ENCODE peak calls at places on chromosome 1, in eight cellular contexts. W, U, N, G, A, M, F and C are unnamed samples.

GRCh38 chr1:166069390-166069789 is 97.4 kb downstream of the FAM78B start:
- DNase-seq in M (no peak), U (no peak), N (peak), W (no peak), G (no peak), F (no peak), A (no peak), C (no peak)

GRCh38 chr1:66331641-66332523 is 202.1 kb upstream of the SGIP1 start:
- DNase-seq in W (no peak), U (peak), F (peak), G (peak), M (peak), N (no peak), A (no peak), C (peak)

GRCh38 chr1:13838236-13838635 is 138.2 kb downstream of the PRDM2 start:
- DNase-seq in N (no peak), W (no peak), U (no peak), M (no peak), F (no peak), G (no peak), A (no peak), C (no peak)

GRCh38 chr1:162161921-162162550 is 92.5 kb downstream of the NOS1AP start:
- DNase-seq in N (no peak), M (no peak), A (no peak), F (no peak), G (no peak), U (no peak), W (no peak), C (no peak)

GRCh38 chr1:117286562-117286961 is 75.8 kb upstream of the VTCN1 start:
- DNase-seq in N (no peak), M (no peak), A (no peak), G (no peak), F (no peak), U (no peak), W (no peak), C (no peak)

GRCh38 chr1:21293537-21294265 is 3.4 kb upstream of the ECE1 start:
- DNase-seq in F (no peak), A (no peak), M (no peak), U (no peak), N (no peak), W (peak), G (no peak), C (no peak)

GRCh38 chr1:96309783-96310182 is 411.8 kb upstream of the PTBP2 start:
- DNase-seq in F (no peak), M (peak), G (no peak), N (no peak), U (no peak), A (no peak), W (no peak), C (no peak)

GRCh38 chr1:32241011-32241763 is 5.8 kb upstream of the FAM167B start:
- DNase-seq in W (peak), U (no peak), G (peak), N (peak), A (no peak), M (no peak), F (peak), C (peak)

GRCh38 chr1:17759114-17759513 is 4.0 kb downstream of the ACTL8 start:
- DNase-seq in G (peak), A (no peak), M (no peak), W (no peak), U (peak), N (no peak), F (peak), C (peak)

GRCh38 chr1:53449693-53450092 is 9.5 kb upstream of the DMRTB1 start:
- DNase-seq in M (no peak), N (no peak), A (no peak), W (no peak), G (no peak), U (no peak), F (no peak), C (no peak)

GRCh38 chr1:53449026-53449425 is 10.2 kb upstream of the DMRTB1 start:
- DNase-seq in F (no peak), N (no peak), U (no peak), W (no peak), A (no peak), M (no peak), G (no peak), C (no peak)

GRCh38 chr1:53448241-53448841 is 10.9 kb upstream of the DMRTB1 start:
- DNase-seq in A (no peak), N (no peak), F (no peak), G (no peak), U (no peak), M (no peak), W (no peak), C (no peak)

GRCh38 chr1:53447413-53447812 is 11.8 kb upstream of the DMRTB1 start:
- DNase-seq in A (no peak), G (no peak), U (no peak), M (no peak), W (no peak), F (no peak), N (no peak), C (no peak)

DNA sequence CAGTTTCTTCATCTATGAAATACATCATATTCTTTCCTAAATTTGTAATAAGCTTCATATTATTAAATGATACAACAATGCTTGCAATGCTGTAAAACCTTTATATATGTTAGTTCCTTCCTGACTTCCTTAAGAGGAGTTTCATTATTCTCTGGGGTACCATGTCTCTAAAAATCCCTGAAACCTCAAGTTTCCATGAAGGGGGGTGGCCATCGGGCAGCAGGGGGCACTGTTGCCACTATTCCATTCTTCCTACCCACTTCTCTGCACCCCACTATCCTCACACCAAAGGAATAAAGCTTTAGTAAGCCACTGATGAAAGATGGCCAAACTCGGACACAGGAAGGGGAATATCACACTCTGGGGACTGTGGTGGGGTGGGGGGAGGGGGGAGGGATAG is 9.0 kb upstream of the DMRTB1 start:
- DNase-seq in G (peak), U (no peak), W (no peak), N (no peak), M (no peak), A (no peak), F (peak), C (peak)
- TF ChIP-seq CTCF in G (peak), U (peak), W (peak), N (peak), M (peak), A (no peak), F (peak), C (peak)

GRCh38 chr1:2546515-2547209 is 9.5 kb upstream of the TNFRSF14 start:
- DNase-seq in F (peak), G (peak), A (peak), U (no peak), M (peak), W (peak), N (peak), C (peak)
- TF ChIP-seq CTCF in F (no peak), G (no peak), A (no peak), U (no peak), M (no peak), W (no peak), N (peak), C (no peak)

DNA sequence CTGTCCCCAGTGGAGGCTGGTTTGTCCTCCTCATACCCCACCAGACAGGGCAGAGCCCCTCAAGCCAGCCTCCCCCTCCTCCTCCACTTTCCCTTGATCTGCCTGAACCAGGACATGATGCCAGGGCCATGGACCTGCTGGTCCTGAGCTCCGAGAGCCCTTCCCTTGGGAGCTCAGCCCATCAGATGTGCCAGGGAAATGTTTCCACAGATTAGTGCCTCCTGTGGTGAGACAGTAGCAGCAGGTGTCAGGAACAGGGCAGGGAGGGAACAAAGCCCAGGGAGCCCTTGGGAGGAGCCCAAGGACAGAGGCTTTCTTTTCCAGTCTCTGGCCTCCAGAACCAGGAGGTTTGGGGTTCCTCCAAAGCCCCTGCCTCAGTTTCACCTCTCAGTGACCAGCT is 14.6 kb upstream of the SLC41A1 start:
- DNase-seq in N (no peak), W (no peak), M (no peak), A (no peak), F (no peak), U (no peak), G (no peak), C (no peak)
- TF ChIP-seq CTCF in N (no peak), W (no peak), M (peak), A (no peak), F (no peak), U (no peak), G (no peak), C (no peak)

GRCh38 chr1:55478742-55479141 is 263.6 kb upstream of the USP24 start:
- DNase-seq in F (no peak), A (no peak), W (peak), G (no peak), M (peak), N (no peak), U (no peak), C (no peak)
- TF ChIP-seq CTCF in F (no peak), A (no peak), W (no peak), G (no peak), M (peak), N (peak), U (no peak), C (no peak)

GRCh38 chr1:85111709-85112108 is 63.4 kb upstream of the MCOLN3 start:
- DNase-seq in M (no peak), G (no peak), W (no peak), N (no peak), F (no peak), A (no peak), U (no peak), C (no peak)

GRCh38 chr1:85109475-85109874 is 61.2 kb upstream of the MCOLN3 start:
- DNase-seq in F (peak), N (peak), G (peak), W (peak), U (peak), A (no peak), M (peak), C (peak)
- TF ChIP-seq CTCF in F (peak), N (peak), G (peak), W (peak), U (peak), A (no peak), M (peak), C (peak)

DNA sequence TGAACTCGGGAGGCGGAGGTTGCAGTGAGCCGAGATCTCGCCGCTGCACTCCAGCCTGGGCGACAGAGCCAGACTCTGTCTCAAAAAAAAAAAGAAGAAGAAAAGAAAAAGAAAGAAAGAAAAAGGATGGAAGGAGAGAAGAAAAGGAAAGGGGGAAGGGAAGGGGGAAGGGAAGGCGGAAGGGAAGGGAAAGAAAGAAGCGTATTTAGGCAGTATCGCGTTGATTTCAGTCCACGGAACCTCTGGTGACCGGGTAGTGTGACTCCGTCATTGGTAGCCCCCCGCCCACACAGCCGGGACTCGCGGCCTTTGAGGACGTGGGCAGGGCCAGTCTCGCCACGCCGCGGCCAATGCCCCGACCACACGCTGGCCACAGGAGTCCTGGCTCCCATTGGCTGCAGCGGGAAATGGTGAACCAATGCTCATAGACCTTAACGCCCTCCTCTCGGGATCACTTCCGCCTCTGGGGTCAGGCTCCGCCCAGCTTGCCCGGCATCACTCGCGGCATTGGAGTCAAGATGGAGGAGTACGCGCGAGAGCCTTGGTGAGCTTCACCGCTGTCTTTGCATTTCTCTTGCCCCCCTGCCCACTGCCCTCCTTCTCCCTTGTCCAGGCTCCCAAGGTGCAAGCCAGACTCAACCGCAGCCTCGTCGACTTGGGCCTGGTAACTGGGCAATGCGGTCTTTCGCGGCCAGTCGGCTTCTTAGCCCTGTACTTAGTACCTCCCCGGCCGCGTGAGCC is at the start of gene TIMM17A:
- DNase-seq in N (peak), M (peak), A (peak), G (peak), U (peak), F (peak), W (peak), C (peak)
- TF ChIP-seq CTCF in N (no peak), M (no peak), A (no peak), G (no peak), U (no peak), F (no peak), W (no peak), C (no peak)

GRCh38 chr1:247118946-247119446 is 14.8 kb upstream of the ZNF669 start:
- DNase-seq in W (peak), F (peak), U (no peak), M (no peak), A (no peak), N (no peak), G (peak), C (peak)
- TF ChIP-seq CTCF in W (no peak), F (peak), U (peak), M (no peak), A (no peak), N (peak), G (peak), C (peak)